ENCODE peak calls at places on chromosomes 12 and 14, in four cellular contexts. V is BE2C, T is mucosa of descending colon, Q is lower leg skin. A is an unnamed sample.

GRCh38 chr14:77557391-77557790 is 58.8 kb upstream of the ISM2 start:
- DNase-seq in Q (no peak), V (no peak), T (no peak), A (no peak)

GRCh38 chr12:26153421-26154154 is 28.8 kb upstream of the BHLHE41 start:
- DNase-seq in V (no peak), Q (no peak), T (no peak), A (no peak)

GRCh38 chr12:2963760-2964292 is 4.6 kb downstream of the TEAD4 start:
- DNase-seq in V (no peak), Q (no peak), T (no peak), A (no peak)

GRCh38 chr12:108551556-108551955 is 9.4 kb downstream of the SART3 start:
- DNase-seq in V (no peak), Q (no peak), T (no peak), A (no peak)

GRCh38 chr14:49992901-49993335 is 100.0 kb downstream of the ARF6 start:
- DNase-seq in V (no peak), T (no peak), Q (no peak), A (peak)

GRCh38 chr14:35766036-35766699 is 42.9 kb downstream of the RALGAPA1 start:
- DNase-seq in Q (no peak), V (no peak), T (no peak), A (no peak)

GRCh38 chr14:32345311-32345771 is 16.2 kb downstream of the AKAP6 start:
- DNase-seq in V (no peak), Q (no peak), T (no peak), A (no peak)

GRCh38 chr12:92070054-92070863 is 75.4 kb downstream of the BTG1 start:
- DNase-seq in T (peak), Q (no peak), V (no peak), A (no peak)

GRCh38 chr12:51430196-51430895 is 5.7 kb downstream of the SLC4A8 start:
- DNase-seq in Q (no peak), V (no peak), T (no peak), A (no peak)

GRCh38 chr12:52203126-52203921 is 11.5 kb upstream of the KRT80 start:
- DNase-seq in T (peak), V (peak), Q (peak), A (peak)

GRCh38 chr12:25587346-25587745 is 34.3 kb upstream of the LMNTD1 start:
- DNase-seq in T (no peak), V (no peak), Q (no peak), A (no peak)

GRCh38 chr12:118055144-118055557 is 5.8 kb downstream of the WSB2 start:
- DNase-seq in T (peak), V (peak), Q (peak), A (peak)

GRCh38 chr12:89067436-89067835 is 284.9 kb downstream of the DUSP6 start:
- DNase-seq in T (no peak), Q (no peak), V (no peak), A (no peak)

GRCh38 chr14:24362241-24362960 is 5.6 kb upstream of the NFATC4 start:
- DNase-seq in Q (no peak), T (no peak), V (no peak), A (no peak)

GRCh38 chr12:102950107-102950949 is 7.1 kb upstream of the ASCL1 start:
- DNase-seq in T (peak), Q (no peak), V (peak), A (peak)

GRCh38 chr12:96457191-96457930 is 32.0 kb upstream of the CFAP54 start:
- DNase-seq in Q (no peak), T (no peak), V (no peak), A (no peak)

GRCh38 chr12:111298583-111299436 is 70.1 kb downstream of the PHETA1 start:
- DNase-seq in Q (no peak), V (peak), T (peak), A (peak)

GRCh38 chr12:19778111-19778688 is 338.9 kb downstream of the AEBP2 start:
- DNase-seq in T (no peak), V (no peak), Q (no peak), A (no peak)

GRCh38 chr12:123449103-123449736 is 8.7 kb upstream of the SNRNP35 start:
- DNase-seq in V (no peak), T (no peak), Q (no peak), A (no peak)

GRCh38 chr12:82517808-82518207 is 159.5 kb downstream of the METTL25 start:
- DNase-seq in T (no peak), Q (no peak), V (no peak), A (no peak)

GRCh38 chr12:85448548-85449139 is 168.6 kb downstream of the ALX1 start:
- DNase-seq in V (no peak), T (no peak), Q (no peak), A (no peak)

GRCh38 chr14:92650581-92651105 is 97.8 kb downstream of the LGMN start:
- DNase-seq in Q (no peak), V (no peak), T (no peak), A (no peak)

GRCh38 chr12:2110841-2111566 is 58.2 kb downstream of the CACNA1C start:
- DNase-seq in Q (no peak), T (peak), V (no peak), A (no peak)

GRCh38 chr12:70338531-70338930 is 27.6 kb upstream of the KCNMB4 start:
- DNase-seq in Q (no peak), V (no peak), T (no peak), A (no peak)

GRCh38 chr12:56589783-56590182 is 40.3 kb downstream of the BAZ2A start:
- DNase-seq in V (no peak), Q (no peak), T (no peak), A (no peak)

GRCh38 chr12:124094188-124094587 is 121.2 kb downstream of the ZNF664 start:
- DNase-seq in V (no peak), Q (no peak), T (no peak), A (no peak)

GRCh38 chr14:105283028-105283427 is 17.8 kb downstream of the BRF1 start:
- DNase-seq in V (no peak), Q (no peak), T (no peak), A (no peak)

GRCh38 chr12:65522956-65523857 is 244.7 kb downstream of the MSRB3 start:
- DNase-seq in V (no peak), Q (no peak), T (no peak), A (no peak)

GRCh38 chr12:96890331-96890730 is 16.7 kb upstream of the NEDD1 start:
- DNase-seq in Q (no peak), V (no peak), T (no peak), A (no peak)

GRCh38 chr12:3432868-3433267 is 58.1 kb upstream of the PRMT8 start:
- DNase-seq in Q (peak), V (no peak), T (no peak), A (no peak)

GRCh38 chr12:70258605-70259403 is 15.6 kb downstream of the CNOT2 start:
- DNase-seq in V (no peak), T (no peak), Q (no peak), A (no peak)

GRCh38 chr14:71437870-71438269 is 494.4 kb upstream of the RGS6 start:
- DNase-seq in V (no peak), T (no peak), Q (no peak), A (no peak)

GRCh38 chr12:15152864-15153263 is 68.4 kb downstream of the RERG start:
- DNase-seq in V (no peak), Q (no peak), T (no peak), A (no peak)

GRCh38 chr14:68245146-68246073 is 425.8 kb downstream of the RAD51B start:
- DNase-seq in T (no peak), Q (no peak), V (no peak), A (no peak)

GRCh38 chr12:18556081-18556645 is 181.6 kb downstream of the PLCZ1 start:
- DNase-seq in V (no peak), Q (no peak), T (no peak), A (no peak)

GRCh38 chr14:101118746-101119610 is 215.5 kb upstream of the RTL1 start:
- DNase-seq in Q (peak), T (no peak), V (no peak), A (no peak)

GRCh38 chr14:101121399-101122113 is 218.0 kb upstream of the RTL1 start:
- DNase-seq in Q (peak), V (no peak), T (no peak), A (no peak)

GRCh38 chr14:101122114-101122854 is 218.8 kb upstream of the RTL1 start:
- DNase-seq in V (peak), Q (peak), T (no peak), A (no peak)

GRCh38 chr14:101120636-101121398 is 217.3 kb upstream of the RTL1 start:
- DNase-seq in Q (peak), V (no peak), T (no peak), A (no peak)

GRCh38 chr14:101119830-101120571 is 216.5 kb upstream of the RTL1 start:
- DNase-seq in V (no peak), T (no peak), Q (peak), A (peak)
- TF ChIP-seq CTCF in V (peak), T (no peak), Q (no peak), A (no peak)

GRCh38 chr12:46465307-46465706 is 92.7 kb upstream of the SLC38A2 start:
- DNase-seq in T (no peak), Q (no peak), V (no peak), A (no peak)

GRCh38 chr12:46470039-46470627 is 97.6 kb upstream of the SLC38A2 start:
- DNase-seq in T (no peak), V (no peak), Q (no peak), A (no peak)

GRCh38 chr12:46470975-46471374 is 98.4 kb upstream of the SLC38A2 start:
- DNase-seq in V (no peak), Q (no peak), T (no peak), A (no peak)

GRCh38 chr12:46468813-46469212 is 96.2 kb upstream of the SLC38A2 start:
- DNase-seq in T (no peak), V (no peak), Q (no peak), A (no peak)

DNA sequence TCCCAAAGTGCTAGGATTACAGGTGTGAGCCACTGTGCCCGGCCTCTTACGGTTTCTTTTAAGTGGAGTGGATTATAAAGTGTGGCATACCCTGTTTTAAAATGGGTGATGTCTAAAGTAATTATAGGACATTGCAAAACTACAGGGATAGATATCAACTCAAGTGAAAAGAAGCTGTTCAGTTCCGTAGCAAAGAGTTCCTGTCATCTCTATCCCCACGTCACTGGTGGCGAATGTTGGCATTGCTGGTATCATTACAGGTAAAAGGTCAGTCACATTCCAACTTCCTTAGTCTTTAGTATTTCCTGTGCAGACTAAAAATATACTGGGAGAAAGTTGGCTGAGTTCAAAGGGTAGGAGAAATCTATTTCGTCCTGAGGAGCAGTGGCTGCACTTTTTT is 95.6 kb upstream of the SLC38A2 start:
- DNase-seq in Q (no peak), T (no peak), V (no peak), A (no peak)
- TF ChIP-seq CTCF in Q (no peak), T (no peak), V (no peak), A (no peak)

DNA sequence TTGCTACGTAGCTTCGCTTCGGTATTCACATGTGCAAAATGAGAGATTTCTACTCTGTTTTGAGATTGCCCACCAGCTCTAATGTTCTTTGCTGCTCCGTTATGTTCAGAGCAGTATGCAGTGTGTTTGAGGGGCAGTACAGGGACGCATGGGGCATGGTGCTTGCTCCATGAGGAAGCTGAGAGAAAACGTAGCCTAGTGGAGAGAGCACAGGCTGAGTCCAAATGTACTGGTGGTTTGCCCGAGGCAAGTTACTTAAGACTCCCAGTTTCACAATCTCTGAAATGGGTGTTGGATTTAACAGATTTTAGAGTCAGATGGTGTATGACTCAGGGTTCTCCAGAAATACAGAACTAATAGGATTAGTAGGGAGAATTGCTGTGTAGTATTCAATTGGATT is 310.5 kb downstream of the ETNK1 start:
- DNase-seq in V (peak), Q (no peak), T (no peak), A (no peak)
- TF ChIP-seq CTCF in V (no peak), Q (no peak), T (no peak), A (no peak)

DNA sequence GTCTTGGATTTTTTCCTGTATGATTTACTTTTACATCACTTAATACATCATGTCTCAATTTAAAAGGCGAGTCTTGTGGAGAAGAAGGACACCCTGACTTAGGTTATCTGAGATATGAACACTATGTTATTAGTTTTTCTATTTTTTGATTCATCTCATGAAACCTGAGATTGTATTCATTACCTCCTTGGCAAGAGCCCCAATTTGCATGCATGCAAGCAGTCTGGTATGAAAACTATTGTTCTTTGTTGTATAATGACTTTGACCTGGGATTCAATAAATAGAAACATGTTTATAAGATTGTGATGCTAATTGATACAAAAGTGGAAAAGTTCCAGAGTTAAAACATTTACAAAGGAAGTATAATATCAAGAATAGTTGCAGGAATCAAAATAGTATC is 576.1 kb downstream of the NOVA1 start:
- DNase-seq in V (no peak), T (no peak), Q (no peak), A (no peak)
- TF ChIP-seq CTCF in V (no peak), T (no peak), Q (no peak), A (no peak)

GRCh38 chr14:91175802-91176201 is 61.9 kb downstream of the DGLUCY start:
- DNase-seq in V (no peak), Q (no peak), T (no peak), A (no peak)

GRCh38 chr14:91171291-91171690 is 57.4 kb downstream of the DGLUCY start:
- DNase-seq in V (peak), Q (no peak), T (no peak), A (no peak)

GRCh38 chr14:91173221-91173670 is 59.4 kb downstream of the DGLUCY start:
- DNase-seq in V (peak), Q (peak), T (peak), A (peak)

GRCh38 chr14:91175296-91175695 is 61.4 kb downstream of the DGLUCY start:
- DNase-seq in V (no peak), Q (no peak), T (no peak), A (no peak)

DNA sequence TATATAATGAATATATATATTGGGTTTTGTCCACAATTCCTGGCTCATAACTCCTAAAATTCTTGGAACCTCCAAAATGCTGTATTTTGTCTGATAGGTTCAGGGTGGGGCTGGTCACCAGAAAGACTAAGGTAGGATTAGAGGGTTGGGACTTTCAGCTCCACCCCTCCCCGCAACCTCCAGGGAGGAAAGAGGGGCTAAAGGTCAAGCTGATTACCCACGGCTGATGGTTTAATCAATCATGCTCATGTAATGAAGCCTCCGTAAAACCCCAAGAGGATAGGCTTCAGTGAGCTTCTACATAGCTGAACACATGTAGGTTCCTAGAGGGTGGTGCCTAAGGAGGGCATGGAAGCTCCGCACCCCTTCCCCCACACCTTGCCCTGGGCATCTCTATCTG is 60.0 kb downstream of the DGLUCY start:
- DNase-seq in T (no peak), Q (no peak), V (no peak), A (peak)
- TF ChIP-seq CTCF in T (no peak), Q (no peak), V (no peak), A (no peak)

GRCh38 chr12:121932176-121932536 is 13.8 kb downstream of the CFAP251 start:
- DNase-seq in Q (no peak), T (no peak), V (no peak), A (no peak)

GRCh38 chr12:121930862-121931261 is 12.5 kb downstream of the CFAP251 start:
- DNase-seq in T (no peak), V (no peak), Q (no peak), A (no peak)

GRCh38 chr12:121934318-121934682 is 15.9 kb downstream of the CFAP251 start:
- DNase-seq in Q (no peak), V (no peak), T (no peak), A (no peak)

GRCh38 chr12:121932914-121933521 is 14.6 kb downstream of the CFAP251 start:
- DNase-seq in V (no peak), T (no peak), Q (no peak), A (no peak)

DNA sequence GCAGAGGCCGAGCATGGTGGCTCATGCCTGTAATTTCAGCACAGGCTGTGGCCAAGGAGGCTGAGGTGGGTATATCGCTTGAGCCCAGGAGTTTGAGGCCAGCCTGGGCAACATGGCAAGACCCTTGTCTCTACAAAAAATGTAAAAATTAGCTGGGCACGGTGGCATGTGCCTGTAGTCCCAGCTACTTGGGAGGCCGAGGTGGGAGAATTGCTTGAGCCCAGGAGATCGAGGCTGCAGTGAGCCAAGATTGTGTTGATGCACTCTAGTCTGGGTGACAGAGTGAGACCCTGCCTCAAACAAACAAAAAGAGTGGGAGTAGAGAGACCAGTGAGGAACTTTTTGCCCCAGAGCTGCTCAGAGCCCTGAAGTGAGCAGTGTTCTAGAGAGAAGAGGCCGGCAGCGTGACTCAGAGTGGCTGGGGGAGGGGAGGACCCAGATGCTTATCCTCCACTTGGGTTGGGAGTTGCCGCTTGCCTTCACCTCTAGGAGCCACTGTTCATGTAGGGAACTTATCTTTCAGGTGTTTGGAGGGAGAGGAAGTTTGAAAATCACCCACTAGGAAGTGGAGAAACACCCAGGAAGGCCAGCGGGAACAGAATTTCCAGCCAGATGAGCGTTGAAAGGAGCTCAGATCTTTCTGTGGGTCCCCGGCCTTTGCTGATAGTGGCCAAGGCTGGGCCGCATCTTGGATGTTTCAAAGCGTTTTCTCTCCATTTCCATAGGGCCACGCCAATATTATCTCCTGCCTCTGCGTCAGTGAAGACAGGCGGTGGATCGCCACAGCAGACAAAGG is 15.3 kb downstream of the CFAP251 start:
- DNase-seq in Q (no peak), V (peak), T (no peak), A (no peak)
- TF ChIP-seq CTCF in Q (no peak), V (no peak), T (no peak), A (no peak)

DNA sequence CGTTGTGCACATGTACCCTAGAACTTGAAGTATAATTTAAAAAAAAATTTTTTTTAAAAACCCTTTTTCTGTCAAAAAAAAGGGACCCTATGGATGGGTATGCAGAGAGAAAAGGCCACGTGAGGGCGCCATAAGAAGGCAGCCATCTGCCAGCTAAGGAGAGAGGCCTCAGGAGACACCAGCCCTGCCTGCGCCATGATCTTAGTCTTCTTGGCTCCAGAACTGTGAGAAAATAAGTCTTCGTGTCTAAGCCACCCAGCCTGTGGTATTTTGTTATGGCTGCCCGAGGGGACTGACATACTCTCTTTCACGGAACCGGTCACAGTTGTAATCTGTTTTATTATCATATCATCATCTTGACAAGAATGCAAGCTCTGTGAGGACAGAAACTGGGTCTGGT is 174.8 kb downstream of the EFCAB11 start:
- DNase-seq in Q (no peak), T (no peak), V (no peak), A (peak)
- TF ChIP-seq CTCF in Q (no peak), T (no peak), V (no peak), A (no peak)